ENCODE peak calls at places on chromosome 12, in five cellular contexts. K is epithelial cell of esophagus, W is AG09319, T is HFF-Myc, O is PC-3. X is an unnamed sample.

GRCh38 chr12:57657744-57658143 is 24.7 kb upstream of the B4GALNT1 start:
- DNase-seq in K (peak; percentile 63), W (no peak), T (no peak), O (no peak), X (no peak)

GRCh38 chr12:1173806-1174617 is 183.0 kb downstream of the ERC1 start:
- DNase-seq in K (no peak), W (no peak), T (no peak), O (no peak), X (no peak)

GRCh38 chr12:26746315-26746714 is 86.7 kb downstream of the ITPR2 start:
- DNase-seq in K (peak; percentile 77), W (no peak), T (peak; percentile 55), O (peak; percentile 66), X (no peak)

GRCh38 chr12:126286203-126286602 is 1221.0 kb downstream of the AACS start:
- DNase-seq in K (no peak), W (no peak), T (no peak), O (no peak), X (no peak)

GRCh38 chr12:60308366-60309000 is 712.7 kb downstream of the SLC16A7 start:
- DNase-seq in K (peak; percentile 94), W (no peak), T (no peak), O (peak; percentile 91), X (no peak)

GRCh38 chr12:49621651-49622500 is 1.5 kb upstream of the PRPF40B start:
- DNase-seq in K (no peak), W (no peak), T (no peak), O (no peak), X (no peak)

GRCh38 chr12:91805031-91805430 is 340.6 kb downstream of the BTG1 start:
- DNase-seq in K (no peak), W (no peak), T (no peak), O (no peak), X (no peak)

GRCh38 chr12:52692253-52692652 is 11.1 kb downstream of the KRT77 start:
- DNase-seq in K (no peak), W (no peak), T (no peak), O (no peak), X (no peak)

GRCh38 chr12:69022674-69023073 is 89.7 kb upstream of the CPM start:
- DNase-seq in K (no peak), W (no peak), T (no peak), O (no peak), X (no peak)

GRCh38 chr12:20309504-20310148 is 58.7 kb upstream of the PDE3A start:
- DNase-seq in K (no peak), W (no peak), T (no peak), O (no peak), X (no peak)

GRCh38 chr12:121252712-121253345 is 42.9 kb downstream of the P2RX4 start:
- DNase-seq in K (no peak), W (no peak), T (no peak), O (peak; percentile 21), X (no peak)

GRCh38 chr12:102883204-102883799 is 33.7 kb downstream of the PAH start:
- DNase-seq in K (peak; percentile 56), W (no peak), T (no peak), O (peak; percentile 72), X (peak; percentile 57)

GRCh38 chr12:124566181-124567034 is 1.0 kb downstream of the NCOR2 start:
- DNase-seq in K (peak; percentile 82), W (peak; percentile 19), T (peak; percentile 43), O (peak; percentile 74), X (peak; percentile 86)

GRCh38 chr12:111942557-111942956 is 70.4 kb downstream of the TMEM116 start:
- DNase-seq in K (peak; percentile 86), W (peak; percentile 60), T (peak; percentile 54), O (peak; percentile 94), X (no peak)

GRCh38 chr12:31518680-31519227 is 72.2 kb downstream of the DENND5B start:
- DNase-seq in K (peak; percentile 93), W (peak; percentile 96), T (peak; percentile 95), O (peak; percentile 95), X (no peak)

GRCh38 chr12:69766260-69766659 is 27.6 kb downstream of the RAB3IP start:
- DNase-seq in K (no peak), W (no peak), T (no peak), O (no peak), X (no peak)

GRCh38 chr12:52087961-52088820 is 8.7 kb downstream of the SMIM41 start:
- DNase-seq in K (no peak), W (no peak), T (no peak), O (no peak), X (peak; percentile 68)

GRCh38 chr12:69266045-69266635 is 26.8 kb downstream of the CPSF6 start:
- DNase-seq in K (peak; percentile 75), W (no peak), T (peak; percentile 37), O (peak; percentile 70), X (no peak)

GRCh38 chr12:1852076-1852475 is 31.7 kb downstream of the LRTM2 start:
- DNase-seq in K (no peak), W (no peak), T (no peak), O (no peak), X (no peak)

GRCh38 chr12:39892146-39892545 is 213.7 kb downstream of the SLC2A13 start:
- DNase-seq in K (no peak), W (no peak), T (no peak), O (no peak), X (no peak)

GRCh38 chr12:107684990-107685359 is 624 bp upstream of the PWP1 start:
- DNase-seq in K (peak; percentile 30), W (no peak), T (peak; percentile 27), O (peak; percentile 8), X (no peak)

DNA sequence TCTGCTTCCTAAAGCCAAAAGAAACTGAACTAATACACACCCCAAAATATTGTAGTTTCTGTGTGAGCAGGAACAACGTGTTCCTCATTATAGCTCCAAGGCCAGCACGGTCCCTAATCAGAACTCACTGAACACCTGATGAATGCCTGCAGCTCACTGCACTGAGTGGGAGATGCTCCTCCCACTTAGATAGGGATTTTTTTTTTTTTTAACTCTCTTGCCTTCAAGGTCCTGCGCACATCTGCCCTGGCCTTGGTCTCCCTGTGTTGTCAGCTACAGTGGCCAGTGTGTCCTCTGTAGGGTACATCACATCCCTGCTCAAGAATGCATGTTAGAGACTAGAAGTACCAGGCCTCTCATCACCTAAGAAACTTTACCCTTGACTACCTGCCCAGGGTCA is 44.3 kb upstream of the TMPO start:
- DNase-seq in K (no peak), W (no peak), T (no peak), O (no peak), X (no peak)
- TF ChIP-seq CTCF in K (no peak), W (no peak), T (no peak), O (no peak), X (no peak)

GRCh38 chr12:6057693-6058092 is 66.8 kb downstream of the VWF start:
- DNase-seq in K (no peak), W (no peak), T (no peak), O (no peak), X (no peak)
- TF ChIP-seq CTCF in K (no peak), W (no peak), T (no peak), O (no peak), X (no peak)

GRCh38 chr12:75489187-75489586 is 8.6 kb downstream of the GLIPR1 start:
- DNase-seq in K (no peak), W (no peak), T (no peak), O (no peak), X (no peak)

GRCh38 chr12:75491169-75491568 is 10.6 kb downstream of the GLIPR1 start:
- DNase-seq in K (no peak), W (no peak), T (no peak), O (no peak), X (no peak)

GRCh38 chr12:75487310-75487709 is 6.8 kb downstream of the GLIPR1 start:
- DNase-seq in K (no peak), W (no peak), T (no peak), O (no peak), X (no peak)

GRCh38 chr12:75489613-75490210 is 9.2 kb downstream of the GLIPR1 start:
- DNase-seq in K (peak; percentile 79), W (no peak), T (no peak), O (peak; percentile 78), X (no peak)

GRCh38 chr12:75488553-75488952 is 8.0 kb downstream of the GLIPR1 start:
- DNase-seq in K (peak; percentile 39), W (no peak), T (no peak), O (peak; percentile 46), X (no peak)
- TF ChIP-seq CTCF in K (peak; percentile 26), W (peak; percentile 49), T (peak; percentile 51), O (peak; percentile 56), X (peak; percentile 16)

GRCh38 chr12:114245555-114245954 is 160.4 kb downstream of the TBX5 start:
- DNase-seq in K (no peak), W (no peak), T (no peak), O (no peak), X (no peak)
- TF ChIP-seq CTCF in K (no peak), W (no peak), T (no peak), O (no peak), X (no peak)

DNA sequence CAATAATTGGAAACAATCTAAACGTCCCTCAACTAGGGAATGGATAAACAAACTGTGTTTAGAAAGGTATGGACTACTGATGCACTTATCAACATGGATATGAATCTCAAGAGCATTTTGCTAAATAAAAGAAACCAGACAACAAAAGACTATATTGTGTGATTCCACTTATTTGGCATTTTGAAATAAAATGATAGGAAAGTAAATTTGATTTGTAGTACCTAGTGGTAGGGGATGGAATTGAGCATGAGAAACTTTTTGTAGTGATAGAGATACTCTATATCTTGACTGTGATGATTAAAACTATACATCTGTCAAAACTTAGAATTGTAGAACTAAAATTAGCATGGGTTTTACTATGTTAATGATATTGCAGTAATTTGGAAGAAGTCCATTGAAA is 87.1 kb downstream of the ARID2 start:
- DNase-seq in K (no peak), W (no peak), T (no peak), O (no peak), X (no peak)
- TF ChIP-seq CTCF in K (no peak), W (no peak), T (no peak), O (peak; percentile 26), X (no peak)

GRCh38 chr12:62793256-62794217 is 141.4 kb downstream of the PPM1H start:
- DNase-seq in K (peak; percentile 74), W (peak; percentile 97), T (peak; percentile 85), O (peak; percentile 90), X (peak; percentile 69)

GRCh38 chr12:62792526-62792925 is 142.4 kb downstream of the PPM1H start:
- DNase-seq in K (no peak), W (no peak), T (no peak), O (no peak), X (no peak)

GRCh38 chr12:62789856-62790255 is 145.1 kb downstream of the PPM1H start:
- DNase-seq in K (no peak), W (no peak), T (no peak), O (no peak), X (no peak)

GRCh38 chr12:62799126-62799736 is 135.7 kb downstream of the PPM1H start:
- DNase-seq in K (peak; percentile 68), W (peak; percentile 48), T (peak; percentile 81), O (peak; percentile 87), X (peak; percentile 76)

DNA sequence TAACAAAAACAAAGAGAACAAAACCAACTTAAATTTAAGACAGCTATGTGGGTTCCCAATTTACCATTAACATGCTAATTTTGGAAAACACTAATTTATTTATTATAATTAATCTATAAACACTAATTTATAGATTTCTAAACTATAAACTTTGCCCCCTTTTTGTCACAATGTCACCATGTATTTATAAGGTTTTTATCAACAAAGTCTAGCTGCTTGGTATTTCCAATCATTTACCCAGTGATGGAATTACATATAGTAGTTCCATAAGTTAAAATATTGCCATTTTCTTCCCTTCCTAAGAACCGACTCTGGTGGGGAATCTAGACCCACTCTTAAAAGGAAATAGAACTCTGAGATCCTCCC is 140.7 kb downstream of the PPM1H start:
- DNase-seq in K (no peak), W (no peak), T (no peak), O (no peak), X (no peak)
- TF ChIP-seq CTCF in K (no peak), W (no peak), T (no peak), O (no peak), X (no peak)

X was measured in GM20000.